ENCODE peak calls at places on chromosomes 5 and 9, in seven cellular contexts. One of them, this sample, is unnamed.

GRCh38 chr5:158700231-158700996 is 399.3 kb downstream of the EBF1 start:
- DNase-seq in prostate gland: no peak
- DNase-seq in HepG2: no peak
- DNase-seq in stomach: no peak
- DNase-seq in sigmoid colon: no peak
- DNase-seq in HCT116: no peak
- DNase-seq in upper lobe of left lung: no peak
- DNase-seq in this sample: peak; percentile 45

GRCh38 chr5:58080573-58080972 is 379.3 kb downstream of the PLK2 start:
- DNase-seq in sigmoid colon: no peak
- DNase-seq in prostate gland: no peak
- DNase-seq in HepG2: no peak
- DNase-seq in upper lobe of left lung: no peak
- DNase-seq in stomach: no peak
- DNase-seq in HCT116: no peak
- DNase-seq in this sample: no peak

GRCh38 chr5:94366811-94367210 is 251.6 kb downstream of the KIAA0825 start:
- DNase-seq in sigmoid colon: no peak
- DNase-seq in HCT116: no peak
- DNase-seq in stomach: no peak
- DNase-seq in HepG2: no peak
- DNase-seq in upper lobe of left lung: no peak
- DNase-seq in prostate gland: peak; percentile 61
- DNase-seq in this sample: no peak

GRCh38 chr5:139644646-139645494 is 3.3 kb upstream of the CXXC5 start:
- DNase-seq in upper lobe of left lung: peak; percentile 18
- DNase-seq in stomach: peak; percentile 14
- DNase-seq in HepG2: no peak
- DNase-seq in prostate gland: no peak
- DNase-seq in sigmoid colon: peak; percentile 26
- DNase-seq in HCT116: no peak
- DNase-seq in this sample: no peak

GRCh38 chr9:95822583-95823431 is 52.7 kb upstream of the ERCC6L2 start:
- DNase-seq in stomach: no peak
- DNase-seq in sigmoid colon: no peak
- DNase-seq in HCT116: peak; percentile 2
- DNase-seq in upper lobe of left lung: no peak
- DNase-seq in HepG2: no peak
- DNase-seq in prostate gland: no peak
- DNase-seq in this sample: no peak

GRCh38 chr9:94666364-94667099 is 27.2 kb upstream of the FBP1 start:
- DNase-seq in sigmoid colon: no peak
- DNase-seq in upper lobe of left lung: no peak
- DNase-seq in HepG2: peak; percentile 57
- DNase-seq in HCT116: no peak
- DNase-seq in stomach: no peak
- DNase-seq in prostate gland: no peak
- DNase-seq in this sample: no peak

GRCh38 chr5:151144275-151144674 is 13.3 kb downstream of the ANXA6 start:
- DNase-seq in upper lobe of left lung: no peak
- DNase-seq in prostate gland: no peak
- DNase-seq in HepG2: no peak
- DNase-seq in stomach: no peak
- DNase-seq in sigmoid colon: no peak
- DNase-seq in HCT116: no peak
- DNase-seq in this sample: no peak

GRCh38 chr9:27467486-27467885 is 56.6 kb upstream of the IFNK start:
- DNase-seq in stomach: no peak
- DNase-seq in HepG2: no peak
- DNase-seq in sigmoid colon: no peak
- DNase-seq in HCT116: no peak
- DNase-seq in upper lobe of left lung: no peak
- DNase-seq in prostate gland: no peak
- DNase-seq in this sample: no peak

GRCh38 chr5:558871-559503 is 34.7 kb upstream of the SLC9A3 start:
- DNase-seq in upper lobe of left lung: no peak
- DNase-seq in stomach: no peak
- DNase-seq in prostate gland: no peak
- DNase-seq in HepG2: no peak
- DNase-seq in sigmoid colon: peak; percentile 19
- DNase-seq in HCT116: no peak
- DNase-seq in this sample: no peak

GRCh38 chr9:127449332-127449966 is 1.8 kb downstream of the RPL12 start:
- DNase-seq in upper lobe of left lung: no peak
- DNase-seq in HCT116: no peak
- DNase-seq in prostate gland: no peak
- DNase-seq in HepG2: no peak
- DNase-seq in sigmoid colon: no peak
- DNase-seq in stomach: no peak
- DNase-seq in this sample: no peak

GRCh38 chr9:99133145-99133544 is 28.2 kb downstream of the TGFBR1 start:
- DNase-seq in stomach: no peak
- DNase-seq in sigmoid colon: no peak
- DNase-seq in HCT116: no peak
- DNase-seq in HepG2: no peak
- DNase-seq in prostate gland: no peak
- DNase-seq in upper lobe of left lung: no peak
- DNase-seq in this sample: no peak
- TF ChIP-seq POLR2AphosphoS5 in stomach: no peak
- TF ChIP-seq POLR2AphosphoS5 in sigmoid colon: no peak
- TF ChIP-seq POLR2AphosphoS5 in HCT116: no peak
- TF ChIP-seq POLR2AphosphoS5 in HepG2: no peak
- TF ChIP-seq POLR2AphosphoS5 in prostate gland: no peak
- TF ChIP-seq POLR2AphosphoS5 in upper lobe of left lung: no peak
- TF ChIP-seq POLR2AphosphoS5 in this sample: no peak

DNA sequence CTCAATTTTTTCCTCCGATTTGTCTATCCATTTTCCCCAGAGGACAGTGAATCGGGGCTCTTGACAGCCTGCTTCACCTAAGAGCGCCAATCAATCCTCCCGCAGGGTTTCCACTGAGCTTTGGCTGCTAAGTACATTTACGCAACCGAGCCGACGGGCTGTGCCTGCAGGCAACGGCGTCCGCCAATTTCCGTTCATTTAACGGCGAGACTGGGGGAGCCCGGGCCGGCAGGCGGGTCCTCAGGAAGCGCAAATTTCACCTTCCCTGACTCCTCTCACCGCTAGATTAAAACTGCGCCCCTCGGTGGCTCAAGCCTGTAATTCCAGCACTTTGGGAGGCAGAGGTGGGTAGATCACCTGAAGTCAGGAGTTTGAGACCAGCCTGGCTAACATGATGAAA is 2.7 kb upstream of the NXNL2 start:
- DNase-seq in upper lobe of left lung: peak; percentile 43
- DNase-seq in prostate gland: no peak
- DNase-seq in stomach: no peak
- DNase-seq in HepG2: no peak
- DNase-seq in sigmoid colon: no peak
- DNase-seq in HCT116: no peak
- DNase-seq in this sample: peak; percentile 88
- H3K4me3 ChIP-seq in upper lobe of left lung: no peak overlapping the region
- H3K4me3 ChIP-seq in prostate gland: no peak overlapping the region
- H3K4me3 ChIP-seq in stomach: no peak overlapping the region
- H3K4me3 ChIP-seq in HepG2: no peak overlapping the region
- H3K4me3 ChIP-seq in sigmoid colon: no peak overlapping the region
- H3K4me3 ChIP-seq in HCT116: no peak overlapping the region
- H3K4me3 ChIP-seq in this sample: peak overlapping the region; percentile 85

GRCh38 chr5:172285226-172286143 is 1.9 kb upstream of the UBTD2 start:
- DNase-seq in stomach: no peak
- DNase-seq in HCT116: no peak
- DNase-seq in prostate gland: no peak
- DNase-seq in sigmoid colon: no peak
- DNase-seq in HepG2: no peak
- DNase-seq in upper lobe of left lung: no peak
- DNase-seq in this sample: no peak

GRCh38 chr5:172282277-172283019 is 1.1 kb downstream of the UBTD2 start:
- DNase-seq in stomach: no peak
- DNase-seq in HCT116: no peak
- DNase-seq in sigmoid colon: no peak
- DNase-seq in upper lobe of left lung: no peak
- DNase-seq in prostate gland: no peak
- DNase-seq in HepG2: no peak
- DNase-seq in this sample: no peak

GRCh38 chr5:172283020-172283861 is at the start of gene UBTD2:
- DNase-seq in HepG2: peak; percentile 45
- DNase-seq in prostate gland: peak; percentile 78
- DNase-seq in HCT116: no peak
- DNase-seq in stomach: peak; percentile 86
- DNase-seq in upper lobe of left lung: peak; percentile 83
- DNase-seq in sigmoid colon: peak; percentile 90
- DNase-seq in this sample: no peak

GRCh38 chr5:172283862-172284274 is 304 bp upstream of the UBTD2 start:
- DNase-seq in stomach: peak; percentile 83
- DNase-seq in HCT116: no peak
- DNase-seq in HepG2: peak; percentile 50
- DNase-seq in prostate gland: peak; percentile 82
- DNase-seq in sigmoid colon: peak; percentile 93
- DNase-seq in upper lobe of left lung: peak; percentile 85
- DNase-seq in this sample: no peak

DNA sequence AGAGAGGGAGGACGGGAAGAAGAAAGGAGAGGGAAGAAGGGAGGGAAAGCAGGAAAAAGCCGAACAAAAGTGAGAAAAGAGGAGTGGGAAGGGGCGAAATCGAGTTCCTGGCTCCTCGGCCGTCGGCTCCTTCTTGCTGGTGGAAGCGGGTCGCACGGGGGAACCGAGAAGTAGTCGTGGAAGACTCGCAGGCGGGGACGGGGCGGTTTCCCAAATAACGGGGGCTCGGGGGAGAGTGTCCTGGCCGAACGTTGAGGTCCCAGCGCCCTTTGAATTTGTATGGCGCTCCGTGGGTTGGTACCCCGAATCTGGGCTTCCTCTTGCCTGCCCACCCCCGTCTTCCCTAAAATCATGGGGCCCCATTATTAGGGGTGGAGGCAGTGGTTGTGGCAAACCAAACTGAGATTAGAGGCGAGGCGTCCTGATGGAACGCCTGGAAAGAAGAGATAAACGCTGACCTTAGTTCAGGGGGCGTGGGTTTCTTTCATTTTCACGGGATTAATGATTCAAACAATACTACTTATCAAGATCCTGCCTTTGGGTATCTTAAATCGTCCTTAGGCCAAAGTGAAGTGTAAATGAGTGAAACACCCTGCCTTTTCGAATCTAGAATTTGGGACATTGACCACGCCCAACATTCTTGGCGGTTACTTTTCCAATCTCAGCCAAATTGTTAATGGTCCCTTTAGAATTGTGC is 859 bp upstream of the UBTD2 start:
- DNase-seq in HCT116: no peak
- DNase-seq in sigmoid colon: peak; percentile 77
- DNase-seq in stomach: no peak
- DNase-seq in upper lobe of left lung: no peak
- DNase-seq in prostate gland: no peak
- DNase-seq in HepG2: no peak
- DNase-seq in this sample: no peak
- TF ChIP-seq POLR2AphosphoS5 in HCT116: no peak
- TF ChIP-seq POLR2AphosphoS5 in sigmoid colon: no peak
- TF ChIP-seq POLR2AphosphoS5 in stomach: no peak
- TF ChIP-seq POLR2AphosphoS5 in upper lobe of left lung: no peak
- TF ChIP-seq POLR2AphosphoS5 in prostate gland: no peak
- TF ChIP-seq POLR2AphosphoS5 in HepG2: no peak
- TF ChIP-seq POLR2AphosphoS5 in this sample: peak; percentile 56

GRCh38 chr5:157107508-157107907 is 1.3 kb downstream of the HAVCR2 start:
- DNase-seq in HCT116: no peak
- DNase-seq in stomach: no peak
- DNase-seq in sigmoid colon: no peak
- DNase-seq in HepG2: no peak
- DNase-seq in prostate gland: no peak
- DNase-seq in upper lobe of left lung: no peak
- DNase-seq in this sample: no peak

GRCh38 chr5:157108961-157109360 is at the start of gene HAVCR2:
- DNase-seq in sigmoid colon: no peak
- DNase-seq in stomach: peak; percentile 39
- DNase-seq in HCT116: no peak
- DNase-seq in prostate gland: peak; percentile 10
- DNase-seq in upper lobe of left lung: peak; percentile 68
- DNase-seq in HepG2: no peak
- DNase-seq in this sample: no peak

GRCh38 chr5:157106668-157107461 is 2.0 kb downstream of the HAVCR2 start:
- DNase-seq in HCT116: no peak
- DNase-seq in sigmoid colon: no peak
- DNase-seq in prostate gland: no peak
- DNase-seq in stomach: peak; percentile 38
- DNase-seq in HepG2: no peak
- DNase-seq in upper lobe of left lung: peak; percentile 59
- DNase-seq in this sample: no peak

GRCh38 chr5:157113007-157113406 is 4.2 kb upstream of the HAVCR2 start:
- DNase-seq in stomach: no peak
- DNase-seq in HCT116: no peak
- DNase-seq in HepG2: no peak
- DNase-seq in sigmoid colon: no peak
- DNase-seq in upper lobe of left lung: peak; percentile 54
- DNase-seq in prostate gland: no peak
- DNase-seq in this sample: no peak

DNA sequence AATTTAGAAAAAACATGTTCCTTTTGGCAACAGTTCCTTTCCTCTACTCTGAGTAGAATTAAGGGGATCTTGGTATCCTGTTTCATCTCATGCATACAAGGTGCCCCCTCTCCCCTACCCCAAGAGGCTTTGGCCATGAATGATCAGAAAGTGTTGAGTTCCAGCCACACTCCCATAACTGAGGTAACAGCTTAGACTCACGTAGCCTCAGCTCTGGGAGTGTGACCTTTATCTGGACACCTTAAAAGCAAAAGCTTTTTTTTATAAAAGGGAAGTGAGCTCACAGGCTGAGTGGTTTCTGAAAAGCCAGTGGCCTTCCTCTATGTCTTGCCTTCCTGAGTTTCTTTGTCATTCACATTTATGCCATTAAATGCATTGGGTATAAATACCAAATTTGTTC is 900 bp upstream of the HAVCR2 start:
- DNase-seq in sigmoid colon: no peak
- DNase-seq in HCT116: no peak
- DNase-seq in upper lobe of left lung: no peak
- DNase-seq in HepG2: no peak
- DNase-seq in stomach: no peak
- DNase-seq in prostate gland: no peak
- DNase-seq in this sample: no peak
- H3K4me3 ChIP-seq in sigmoid colon: no peak overlapping the region
- H3K4me3 ChIP-seq in HCT116: no peak overlapping the region
- H3K4me3 ChIP-seq in upper lobe of left lung: no peak overlapping the region
- H3K4me3 ChIP-seq in HepG2: no peak overlapping the region
- H3K4me3 ChIP-seq in stomach: no peak overlapping the region
- H3K4me3 ChIP-seq in prostate gland: no peak overlapping the region
- H3K4me3 ChIP-seq in this sample: no peak overlapping the region

DNA sequence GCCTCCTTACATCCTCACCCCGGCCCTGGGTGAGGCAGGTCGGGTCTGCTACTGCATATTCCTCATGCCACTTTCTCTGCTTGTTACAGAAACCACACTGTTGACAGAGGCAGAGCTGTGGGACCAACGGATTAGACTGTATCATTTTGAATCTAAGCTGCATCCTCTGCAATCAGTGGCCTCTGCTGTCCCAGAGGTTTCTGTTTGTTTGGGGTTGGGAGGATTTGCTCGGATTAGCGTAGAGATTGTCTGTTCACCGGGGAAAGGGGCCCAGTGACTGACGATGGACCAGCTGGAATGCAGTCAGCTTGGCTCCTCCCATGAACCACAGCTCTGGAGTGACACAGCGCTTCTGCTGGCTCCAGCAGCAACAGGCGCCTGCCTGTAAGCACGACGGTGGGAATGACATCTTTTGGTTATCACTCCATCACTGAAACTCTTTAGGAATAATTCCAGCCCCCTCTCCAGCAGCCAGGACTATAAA is 37.3 kb upstream of the ADRA1B start:
- DNase-seq in HCT116: no peak
- DNase-seq in prostate gland: no peak
- DNase-seq in sigmoid colon: peak; percentile 89
- DNase-seq in HepG2: peak; percentile 27
- DNase-seq in stomach: peak; percentile 40
- DNase-seq in upper lobe of left lung: peak; percentile 73
- DNase-seq in this sample: no peak
- TF ChIP-seq POLR2AphosphoS5 in HCT116: no peak
- TF ChIP-seq POLR2AphosphoS5 in prostate gland: no peak
- TF ChIP-seq POLR2AphosphoS5 in sigmoid colon: no peak
- TF ChIP-seq POLR2AphosphoS5 in HepG2: no peak
- TF ChIP-seq POLR2AphosphoS5 in stomach: no peak
- TF ChIP-seq POLR2AphosphoS5 in upper lobe of left lung: peak; percentile 46
- TF ChIP-seq POLR2AphosphoS5 in this sample: no peak

This sample was measured in SK-N-MC.